ENCODE peak calls at places on chromosome 2, in four cellular contexts. One of them, this sample, is unnamed.
A peak's percentile ranks its signal among the peaks of the same experiment; 100 is the strongest.

GRCh38 chr2:241015439-241015838 is 17.0 kb downstream of the SNED1 start:
- DNase-seq in endothelial cell: no peak
- DNase-seq in lower leg skin: peak; percentile 8
- DNase-seq in lower lobe of right lung: no peak
- DNase-seq in this sample: no peak

GRCh38 chr2:238259085-238260020 is 19.5 kb upstream of the HES6 start:
- DNase-seq in endothelial cell: no peak
- DNase-seq in lower leg skin: no peak
- DNase-seq in lower lobe of right lung: peak; percentile 42
- DNase-seq in this sample: no peak

GRCh38 chr2:241011296-241011600 is 12.8 kb downstream of the SNED1 start:
- DNase-seq in endothelial cell: no peak
- DNase-seq in lower leg skin: peak; percentile 9
- DNase-seq in lower lobe of right lung: no peak
- DNase-seq in this sample: no peak

GRCh38 chr2:242011991-242012764 is 142.6 kb downstream of the RTP5 start:
- DNase-seq in endothelial cell: no peak
- DNase-seq in lower leg skin: no peak
- DNase-seq in lower lobe of right lung: no peak
- DNase-seq in this sample: no peak

GRCh38 chr2:54704688-54705605 is 18.5 kb upstream of the EML6 start:
- DNase-seq in endothelial cell: no peak
- DNase-seq in lower leg skin: no peak
- DNase-seq in lower lobe of right lung: no peak
- DNase-seq in this sample: no peak

GRCh38 chr2:43158259-43158880 is 68.0 kb downstream of the ZFP36L2 start:
- DNase-seq in endothelial cell: peak; percentile 49
- DNase-seq in lower leg skin: peak; percentile 74
- DNase-seq in lower lobe of right lung: peak; percentile 92
- DNase-seq in this sample: peak; percentile 48

GRCh38 chr2:16537347-16537746 is 128.3 kb downstream of the CYRIA start:
- DNase-seq in endothelial cell: no peak
- DNase-seq in lower leg skin: no peak
- DNase-seq in lower lobe of right lung: no peak
- DNase-seq in this sample: no peak

GRCh38 chr2:9211496-9211895 is 4.9 kb downstream of the ASAP2 start:
- DNase-seq in endothelial cell: no peak
- DNase-seq in lower leg skin: no peak
- DNase-seq in lower lobe of right lung: no peak
- DNase-seq in this sample: no peak

GRCh38 chr2:181231886-181232644 is 225.1 kb upstream of the ITGA4 start:
- DNase-seq in endothelial cell: no peak
- DNase-seq in lower leg skin: no peak
- DNase-seq in lower lobe of right lung: no peak
- DNase-seq in this sample: no peak

GRCh38 chr2:29182920-29183319 is 67.7 kb downstream of the CLIP4 start:
- DNase-seq in endothelial cell: no peak
- DNase-seq in lower leg skin: no peak
- DNase-seq in lower lobe of right lung: no peak
- DNase-seq in this sample: no peak

GRCh38 chr2:240508832-240509545 is 48.8 kb downstream of the ANKMY1 start:
- DNase-seq in endothelial cell: no peak
- DNase-seq in lower leg skin: peak; percentile 6
- DNase-seq in lower lobe of right lung: no peak
- DNase-seq in this sample: no peak

GRCh38 chr2:109405833-109406232 is 207.9 kb downstream of the SEPTIN10 start:
- DNase-seq in endothelial cell: no peak
- DNase-seq in lower leg skin: no peak
- DNase-seq in lower lobe of right lung: no peak
- DNase-seq in this sample: no peak

GRCh38 chr2:44071454-44072046 is 75.8 kb upstream of the LRPPRC start:
- DNase-seq in endothelial cell: no peak
- DNase-seq in lower leg skin: no peak
- DNase-seq in lower lobe of right lung: no peak
- DNase-seq in this sample: no peak

GRCh38 chr2:152247337-152247695 is 71.8 kb upstream of the STAM2 start:
- DNase-seq in endothelial cell: no peak
- DNase-seq in lower leg skin: no peak
- DNase-seq in lower lobe of right lung: no peak
- DNase-seq in this sample: no peak

GRCh38 chr2:98769784-98770183 is 38.9 kb upstream of the MGAT4A start:
- DNase-seq in endothelial cell: no peak
- DNase-seq in lower leg skin: no peak
- DNase-seq in lower lobe of right lung: no peak
- DNase-seq in this sample: no peak

GRCh38 chr2:15678894-15679293 is 87.2 kb downstream of the DDX1 start:
- DNase-seq in endothelial cell: no peak
- DNase-seq in lower leg skin: no peak
- DNase-seq in lower lobe of right lung: no peak
- DNase-seq in this sample: no peak

GRCh38 chr2:240260664-240261063 is 120.2 kb upstream of the OTOS start:
- DNase-seq in endothelial cell: no peak
- DNase-seq in lower leg skin: no peak
- DNase-seq in lower lobe of right lung: no peak
- DNase-seq in this sample: no peak

GRCh38 chr2:239288951-239289481 is 111.8 kb downstream of the HDAC4 start:
- DNase-seq in endothelial cell: no peak
- DNase-seq in lower leg skin: no peak
- DNase-seq in lower lobe of right lung: peak; percentile 20
- DNase-seq in this sample: no peak

GRCh38 chr2:129619471-129619870 is 360.0 kb upstream of the RAB6C start:
- DNase-seq in endothelial cell: peak; percentile 39
- DNase-seq in lower leg skin: no peak
- DNase-seq in lower lobe of right lung: no peak
- DNase-seq in this sample: no peak

GRCh38 chr2:64329848-64330247 is 124.1 kb upstream of the LGALSL start:
- DNase-seq in endothelial cell: no peak
- DNase-seq in lower leg skin: no peak
- DNase-seq in lower lobe of right lung: peak; percentile 46
- DNase-seq in this sample: no peak

GRCh38 chr2:129167456-129167855 is 812.0 kb upstream of the RAB6C start:
- DNase-seq in endothelial cell: no peak
- DNase-seq in lower leg skin: no peak
- DNase-seq in lower lobe of right lung: no peak
- DNase-seq in this sample: no peak

GRCh38 chr2:898319-898718 is 52.3 kb upstream of the SNTG2 start:
- DNase-seq in endothelial cell: no peak
- DNase-seq in lower leg skin: no peak
- DNase-seq in lower lobe of right lung: no peak
- DNase-seq in this sample: no peak
- TF ChIP-seq CTCF in endothelial cell: peak; percentile 38
- TF ChIP-seq CTCF in lower leg skin: no peak
- TF ChIP-seq CTCF in lower lobe of right lung: no peak
- TF ChIP-seq CTCF in this sample: no peak

DNA sequence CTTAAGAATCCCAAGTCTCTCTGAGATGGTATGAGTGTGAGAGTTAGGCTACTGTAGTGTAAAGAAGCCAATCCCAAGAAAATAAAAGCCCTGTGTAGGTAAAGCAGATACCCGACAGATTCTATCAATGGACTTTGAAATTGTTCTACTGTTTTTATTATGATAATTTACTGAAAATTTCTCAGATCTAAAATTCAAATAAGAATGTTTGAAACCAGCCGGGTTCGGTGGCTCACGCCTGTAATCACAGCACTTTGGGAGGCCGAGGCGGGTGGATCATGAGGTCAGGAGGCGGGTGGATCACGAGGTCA is 208.3 kb upstream of the SPRED2 start:
- DNase-seq in endothelial cell: no peak
- DNase-seq in lower leg skin: no peak
- DNase-seq in lower lobe of right lung: no peak
- DNase-seq in this sample: no peak
- TF ChIP-seq CTCF in endothelial cell: no peak
- TF ChIP-seq CTCF in lower leg skin: no peak
- TF ChIP-seq CTCF in lower lobe of right lung: no peak
- TF ChIP-seq CTCF in this sample: no peak

GRCh38 chr2:120228503-120228902 is 5.3 kb upstream of the TMEM185B start:
- DNase-seq in endothelial cell: no peak
- DNase-seq in lower leg skin: no peak
- DNase-seq in lower lobe of right lung: no peak
- DNase-seq in this sample: no peak
- TF ChIP-seq CTCF in endothelial cell: no peak
- TF ChIP-seq CTCF in lower leg skin: no peak
- TF ChIP-seq CTCF in lower lobe of right lung: no peak
- TF ChIP-seq CTCF in this sample: no peak

GRCh38 chr2:86082768-86083167 is 22.9 kb downstream of the POLR1A start:
- DNase-seq in endothelial cell: no peak
- DNase-seq in lower leg skin: no peak
- DNase-seq in lower lobe of right lung: no peak
- DNase-seq in this sample: no peak

GRCh38 chr2:86087936-86088850 is 17.5 kb downstream of the POLR1A start:
- DNase-seq in endothelial cell: no peak
- DNase-seq in lower leg skin: no peak
- DNase-seq in lower lobe of right lung: no peak
- DNase-seq in this sample: no peak
- TF ChIP-seq CTCF in endothelial cell: peak; percentile 66
- TF ChIP-seq CTCF in lower leg skin: no peak
- TF ChIP-seq CTCF in lower lobe of right lung: peak; percentile 35
- TF ChIP-seq CTCF in this sample: no peak

GRCh38 chr2:96118698-96119388 is 2.5 kb upstream of the ADRA2B start:
- DNase-seq in endothelial cell: no peak
- DNase-seq in lower leg skin: no peak
- DNase-seq in lower lobe of right lung: peak; percentile 20
- DNase-seq in this sample: no peak

GRCh38 chr2:96119389-96119751 is 3.0 kb upstream of the ADRA2B start:
- DNase-seq in endothelial cell: no peak
- DNase-seq in lower leg skin: no peak
- DNase-seq in lower lobe of right lung: no peak
- DNase-seq in this sample: no peak

GRCh38 chr2:96116879-96117533 is 635 bp upstream of the ADRA2B start:
- DNase-seq in endothelial cell: peak; percentile 81
- DNase-seq in lower leg skin: no peak
- DNase-seq in lower lobe of right lung: peak; percentile 65
- DNase-seq in this sample: no peak

GRCh38 chr2:96116424-96116878 is at the start of gene ADRA2B:
- DNase-seq in endothelial cell: peak; percentile 67
- DNase-seq in lower leg skin: no peak
- DNase-seq in lower lobe of right lung: peak; percentile 82
- DNase-seq in this sample: no peak

DNA sequence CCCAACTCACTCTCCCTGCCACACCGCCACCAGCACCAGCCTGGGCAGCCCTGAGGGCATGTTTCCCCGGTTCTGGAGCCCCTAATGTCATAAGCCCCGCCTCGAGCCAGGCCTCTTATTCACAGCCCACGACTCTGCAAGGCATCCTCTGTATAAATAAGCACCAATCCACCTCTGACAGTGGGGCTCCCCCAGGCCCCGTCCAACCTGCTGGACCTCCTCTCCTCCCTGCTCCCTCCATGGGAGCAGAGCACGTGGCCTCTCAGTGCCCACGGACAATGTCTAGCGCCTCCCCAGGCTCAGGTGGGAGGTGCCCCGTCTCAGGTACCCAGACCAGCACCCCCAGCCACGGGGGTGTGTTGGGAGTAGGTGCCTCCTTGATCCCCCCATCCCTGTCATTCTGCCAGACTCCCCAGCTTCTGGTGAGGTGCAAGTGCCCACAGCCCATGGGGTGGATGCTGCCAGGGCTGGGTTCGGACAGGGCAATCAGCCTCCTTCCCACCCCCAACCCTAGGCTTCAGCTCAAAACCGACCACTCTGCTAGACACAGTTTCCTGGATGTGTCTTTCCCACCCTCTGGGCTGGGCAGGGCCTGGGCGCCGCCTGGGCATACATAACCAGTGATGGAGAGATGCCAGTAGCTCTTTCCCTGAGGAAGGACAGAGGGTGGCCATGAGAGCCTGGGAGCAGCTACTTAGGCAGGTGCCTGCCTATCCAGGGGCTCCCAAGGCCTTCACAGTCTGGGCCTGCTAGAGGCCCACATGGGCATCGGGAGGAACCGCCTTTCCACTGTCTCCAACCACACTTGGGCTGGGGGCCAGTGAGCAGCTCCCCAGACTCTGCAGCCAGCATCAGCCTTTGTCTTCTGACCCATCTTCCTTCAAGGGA is 1.6 kb upstream of the ADRA2B start:
- DNase-seq in endothelial cell: no peak
- DNase-seq in lower leg skin: no peak
- DNase-seq in lower lobe of right lung: peak; percentile 36
- DNase-seq in this sample: no peak
- TF ChIP-seq CTCF in endothelial cell: no peak
- TF ChIP-seq CTCF in lower leg skin: no peak
- TF ChIP-seq CTCF in lower lobe of right lung: no peak
- TF ChIP-seq CTCF in this sample: no peak